ENCODE peak calls at places on chromosomes 5 and 9, in seven cellular contexts. R, C, J, F, O, N and I are unnamed samples.

GRCh38 chr9:95025213-95026170 is 292.0 kb downstream of the FANCC start:
- DNase-seq in F (no peak), J (no peak), O (no peak), C (no peak), R (peak; percentile 73), N (no peak), I (no peak)

GRCh38 chr9:89719202-89719601 is 114.4 kb downstream of the GADD45G start:
- DNase-seq in F (no peak), O (no peak), C (no peak), N (no peak), R (no peak), J (no peak), I (no peak)

GRCh38 chr5:25190521-25191000 is 545.8 kb upstream of the CDH10 start:
- DNase-seq in R (no peak), C (no peak), J (no peak), N (no peak), O (no peak), F (no peak), I (no peak)

GRCh38 chr9:12462861-12463260 is 230.3 kb upstream of the TYRP1 start:
- DNase-seq in O (no peak), C (no peak), F (no peak), J (no peak), R (no peak), N (no peak), I (no peak)

GRCh38 chr5:112795944-112796678 is 58.4 kb downstream of the APC start:
- DNase-seq in N (no peak), F (peak; percentile 21), J (peak; percentile 92), O (no peak), C (no peak), R (no peak), I (peak; percentile 74)

GRCh38 chr5:178114325-178115135 is 1.2 kb downstream of the N4BP3 start:
- DNase-seq in C (no peak), F (no peak), N (no peak), O (no peak), R (no peak), J (no peak), I (peak; percentile 62)

GRCh38 chr5:39158127-39158593 is 61.2 kb downstream of the FYB1 start:
- DNase-seq in O (no peak), C (no peak), N (no peak), R (no peak), J (no peak), F (peak; percentile 67), I (no peak)

GRCh38 chr9:673264-673965 is 168.1 kb upstream of the DMRT1 start:
- DNase-seq in R (no peak), J (no peak), N (no peak), O (no peak), C (no peak), F (peak; percentile 48), I (no peak)

GRCh38 chr5:176619203-176619568 is 9.2 kb upstream of the GPRIN1 start:
- DNase-seq in R (peak; percentile 98), F (no peak), C (no peak), O (peak; percentile 79), N (no peak), J (no peak), I (peak; percentile 91)

GRCh38 chr5:62773460-62773859 is 194.8 kb downstream of the LRRC70 start:
- DNase-seq in C (no peak), O (no peak), J (no peak), R (no peak), N (no peak), F (no peak), I (no peak)

GRCh38 chr5:111930407-111930806 is 173.4 kb upstream of the NREP start:
- DNase-seq in C (no peak), N (no peak), O (no peak), R (no peak), J (no peak), F (no peak), I (no peak)

DNA sequence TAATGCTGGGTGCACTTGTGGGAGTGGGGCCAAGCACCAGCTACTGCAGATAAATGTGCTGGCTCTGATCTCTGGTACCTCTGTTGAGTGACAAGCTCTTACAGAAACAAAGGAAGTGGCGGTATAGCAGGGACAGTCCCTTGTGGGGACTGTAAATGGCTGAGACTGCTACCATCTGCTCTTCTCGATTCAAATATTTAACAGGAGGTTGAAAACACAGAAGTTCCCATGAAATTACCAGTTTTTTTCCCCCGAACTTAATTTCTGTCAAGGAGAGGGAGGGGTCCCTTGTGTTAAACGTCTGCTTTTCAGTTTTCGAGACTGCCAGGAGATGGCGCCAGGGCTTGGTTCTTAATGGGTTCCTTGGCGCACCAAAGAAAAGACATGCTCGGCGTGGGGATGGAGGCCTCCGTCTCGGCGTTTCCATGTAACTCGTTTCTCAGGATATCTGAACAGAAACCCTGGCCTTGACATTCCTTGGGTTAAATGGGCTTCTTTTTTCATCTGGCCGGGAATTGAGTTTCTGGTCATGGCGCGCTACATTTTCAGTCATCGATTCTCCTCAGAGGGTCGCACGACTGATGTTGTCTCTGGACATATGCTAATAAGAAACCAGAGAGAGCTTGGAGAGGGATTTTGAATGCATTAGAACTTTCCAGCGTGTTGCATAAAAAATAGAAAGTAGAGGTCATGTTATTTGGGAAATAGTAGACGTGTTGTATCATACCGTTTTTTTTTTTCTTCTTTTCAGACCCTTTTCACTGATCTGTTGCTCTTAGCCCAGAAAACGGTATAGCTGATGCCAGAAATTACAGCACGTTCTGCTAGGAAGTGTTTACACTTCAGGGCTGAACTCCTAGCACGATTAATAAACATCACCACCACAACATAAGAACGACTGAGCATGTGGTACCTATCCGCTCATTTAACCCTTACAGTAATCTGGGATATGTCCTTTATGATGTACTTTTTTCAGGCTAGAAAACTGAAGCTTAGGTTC is 64.0 kb downstream of the CARTPT start:
- DNase-seq in J (peak; percentile 80), R (peak; percentile 68), N (no peak), F (peak; percentile 81), C (peak; percentile 48), O (peak; percentile 59), I (peak; percentile 70)
- H3K9me2 ChIP-seq in J (no peaks in the 10 kb centered on the region), R (no peaks in the 10 kb centered on the region), N (no peaks in the 10 kb centered on the region), F (no peaks in the 10 kb centered on the region), C (no peaks in the 10 kb centered on the region), O (no peaks in the 10 kb centered on the region), I (no peaks in the 10 kb centered on the region)

DNA sequence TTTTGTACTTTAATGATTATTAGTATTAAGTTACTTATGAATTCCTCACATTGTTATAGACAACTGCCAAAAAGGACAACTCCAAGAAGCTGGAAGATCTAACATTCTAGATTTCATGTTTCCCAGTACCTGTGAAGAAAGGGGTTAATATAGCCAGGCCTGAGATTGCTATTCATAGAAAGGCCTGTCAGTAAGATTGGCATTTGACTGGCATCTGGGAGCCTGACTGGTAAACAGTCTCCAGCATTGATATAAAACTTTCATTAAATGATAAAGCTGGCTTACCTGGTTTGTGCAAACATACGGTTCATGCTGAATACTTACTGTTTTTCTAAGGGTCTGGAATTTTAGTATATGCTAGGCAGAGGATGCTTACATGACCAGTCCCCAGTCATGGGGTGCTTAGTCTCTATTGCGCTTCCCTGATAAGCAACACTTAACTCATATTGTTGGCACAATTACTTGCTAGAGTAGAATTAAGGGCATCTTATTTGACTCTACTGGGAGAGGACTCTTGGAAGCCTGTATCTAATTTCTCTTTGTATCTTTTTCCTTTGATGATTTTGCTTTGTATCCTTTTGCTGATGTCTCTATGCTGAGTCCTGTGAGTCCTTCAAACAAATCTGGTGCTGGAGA is 340.4 kb upstream of the SEMA6A start:
- DNase-seq in R (no peak), N (no peak), C (no peak), O (no peak), F (no peak), J (no peak), I (no peak)
- H3K9me2 ChIP-seq in R (no peaks in the 10 kb centered on the region), N (no peaks in the 10 kb centered on the region), C (no peaks in the 10 kb centered on the region), O (no peaks in the 10 kb centered on the region), F (no peaks in the 10 kb centered on the region), J (no peaks in the 10 kb centered on the region), I (no peaks in the 10 kb centered on the region)

GRCh38 chr9:82890401-82890800 is 172.5 kb downstream of the RASEF start:
- DNase-seq in R (no peak), N (no peak), F (no peak), J (no peak), C (no peak), O (no peak), I (no peak)

GRCh38 chr9:82894961-82895902 is 167.7 kb downstream of the RASEF start:
- DNase-seq in N (no peak), R (peak; percentile 41), J (no peak), O (no peak), C (no peak), F (no peak), I (no peak)

GRCh38 chr9:82890865-82891264 is 172.1 kb downstream of the RASEF start:
- DNase-seq in J (no peak), F (no peak), N (no peak), R (no peak), C (no peak), O (no peak), I (no peak)

GRCh38 chr9:82891321-82891720 is 171.6 kb downstream of the RASEF start:
- DNase-seq in J (no peak), O (no peak), R (no peak), F (no peak), C (no peak), N (no peak), I (no peak)

DNA sequence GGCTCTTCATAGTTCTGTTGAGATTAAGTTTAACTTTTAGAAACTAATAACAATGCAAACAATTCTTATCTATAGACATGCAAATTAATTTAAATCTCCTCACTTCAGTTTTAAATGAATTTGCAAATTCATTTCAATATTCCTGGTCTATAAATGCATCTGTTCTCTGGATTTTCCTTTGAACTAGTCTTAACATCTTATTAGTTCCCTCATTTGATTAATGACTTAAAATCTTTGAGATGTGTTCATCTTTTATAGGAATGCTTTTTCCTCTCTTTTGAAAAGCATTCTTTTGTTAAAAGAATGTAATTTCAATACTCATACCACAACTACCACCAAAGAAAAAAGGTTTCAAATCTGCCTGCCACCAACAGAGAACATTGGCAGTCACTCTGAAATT is 169.4 kb downstream of the RASEF start:
- DNase-seq in C (no peak), N (no peak), F (no peak), O (no peak), J (no peak), R (no peak), I (no peak)
- H3K9me2 ChIP-seq in C (no peaks in the 10 kb centered on the region), N (no peaks in the 10 kb centered on the region), F (no peaks in the 10 kb centered on the region), O (no peaks in the 10 kb centered on the region), J (no peaks in the 10 kb centered on the region), R (no peaks in the 10 kb centered on the region), I (no peaks in the 10 kb centered on the region)

GRCh38 chr9:122128007-122128406 is 31.6 kb downstream of the NDUFA8 start:
- DNase-seq in N (no peak), O (no peak), R (no peak), C (no peak), F (no peak), J (no peak), I (no peak)

GRCh38 chr9:122125891-122126331 is 32.8 kb upstream of the TTLL11 start:
- DNase-seq in F (peak; percentile 30), O (no peak), N (no peak), J (no peak), R (peak; percentile 56), C (no peak), I (no peak)

GRCh38 chr9:122128432-122129343 is 30.9 kb downstream of the NDUFA8 start:
- DNase-seq in O (no peak), F (no peak), N (no peak), R (no peak), C (no peak), J (no peak), I (no peak)

GRCh38 chr9:122126340-122127333 is 32.9 kb downstream of the NDUFA8 start:
- DNase-seq in F (peak; percentile 39), J (no peak), O (no peak), R (peak; percentile 53), N (no peak), C (no peak), I (no peak)

DNA sequence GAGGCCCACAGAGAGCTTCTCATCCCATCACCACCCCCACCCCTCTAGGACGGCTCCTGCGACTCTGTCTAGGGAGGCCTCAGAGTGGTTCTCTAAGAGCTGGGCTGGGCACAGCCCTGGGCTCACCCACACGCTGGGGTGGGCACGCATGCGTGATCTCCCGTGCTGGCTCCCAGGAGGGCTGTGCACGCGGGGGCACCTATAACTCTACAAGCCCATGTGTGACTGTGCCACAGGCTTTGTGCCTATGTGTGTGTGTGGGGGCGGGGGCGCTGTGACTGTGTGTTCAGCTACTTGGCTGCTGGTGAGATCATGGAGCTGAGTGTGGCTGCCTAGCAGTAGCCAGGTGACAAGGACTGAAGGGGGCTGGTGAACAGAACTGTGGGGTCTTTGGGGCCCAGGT is 32.2 kb downstream of the NDUFA8 start:
- DNase-seq in F (no peak), O (no peak), C (no peak), R (no peak), J (no peak), N (no peak), I (no peak)
- H3K9me2 ChIP-seq in F (no peaks in the 10 kb centered on the region), O (no peaks in the 10 kb centered on the region), C (no peaks in the 10 kb centered on the region), R (no peaks in the 10 kb centered on the region), J (no peaks in the 10 kb centered on the region), N (no peaks in the 10 kb centered on the region), I (no peaks in the 10 kb centered on the region)